ENCODE peak calls at places on chromosomes 11 and 22, in five cellular contexts. One of them, this sample, is unnamed.

GRCh38 chr22:39802682-39803081 is 90.9 kb downstream of the ENTHD1 start:
- DNase-seq in esophagus squamous epithelium: no peak
- DNase-seq in psoas muscle: no peak
- DNase-seq in HepG2: no peak
- DNase-seq in endodermal cell: no peak
- DNase-seq in this sample: no peak

GRCh38 chr11:82663535-82663934 is 70.1 kb downstream of the FAM181B start:
- DNase-seq in esophagus squamous epithelium: no peak
- DNase-seq in psoas muscle: no peak
- DNase-seq in HepG2: no peak
- DNase-seq in endodermal cell: no peak
- DNase-seq in this sample: no peak

GRCh38 chr11:75538150-75538942 is 12.6 kb upstream of the GDPD5 start:
- DNase-seq in esophagus squamous epithelium: no peak
- DNase-seq in psoas muscle: no peak
- DNase-seq in HepG2: no peak
- DNase-seq in endodermal cell: no peak
- DNase-seq in this sample: no peak

GRCh38 chr11:67695606-67696005 is 21.2 kb upstream of the ALDH3B2 start:
- DNase-seq in esophagus squamous epithelium: no peak
- DNase-seq in psoas muscle: no peak
- DNase-seq in HepG2: no peak
- DNase-seq in endodermal cell: no peak
- DNase-seq in this sample: no peak

GRCh38 chr11:63839508-63840355 is 822 bp downstream of the MARK2 start:
- DNase-seq in esophagus squamous epithelium: no peak
- DNase-seq in psoas muscle: peak
- DNase-seq in HepG2: no peak
- DNase-seq in endodermal cell: no peak
- DNase-seq in this sample: no peak

GRCh38 chr11:75145972-75146519 is 4.9 kb upstream of the SLCO2B1 start:
- DNase-seq in esophagus squamous epithelium: no peak
- DNase-seq in psoas muscle: no peak
- DNase-seq in HepG2: no peak
- DNase-seq in endodermal cell: no peak
- DNase-seq in this sample: no peak

GRCh38 chr11:30046211-30046945 is 29.5 kb upstream of the KCNA4 start:
- DNase-seq in esophagus squamous epithelium: no peak
- DNase-seq in psoas muscle: no peak
- DNase-seq in HepG2: no peak
- DNase-seq in endodermal cell: peak
- DNase-seq in this sample: no peak

GRCh38 chr11:44575288-44575672 is 9.8 kb downstream of the CD82 start:
- DNase-seq in esophagus squamous epithelium: no peak
- DNase-seq in psoas muscle: no peak
- DNase-seq in HepG2: no peak
- DNase-seq in endodermal cell: no peak
- DNase-seq in this sample: peak

GRCh38 chr11:114466742-114467141 is 27.5 kb downstream of the REXO2 start:
- DNase-seq in esophagus squamous epithelium: no peak
- DNase-seq in psoas muscle: no peak
- DNase-seq in HepG2: no peak
- DNase-seq in endodermal cell: no peak
- DNase-seq in this sample: peak

GRCh38 chr22:29043906-29044575 is 17.6 kb downstream of the C22orf31 start:
- DNase-seq in esophagus squamous epithelium: no peak
- DNase-seq in psoas muscle: no peak
- DNase-seq in HepG2: no peak
- DNase-seq in endodermal cell: no peak
- DNase-seq in this sample: peak

GRCh38 chr22:38751422-38752346 is 4.1 kb downstream of the SUN2 start:
- DNase-seq in esophagus squamous epithelium: peak
- DNase-seq in psoas muscle: peak
- DNase-seq in HepG2: no peak
- DNase-seq in endodermal cell: no peak
- DNase-seq in this sample: no peak

GRCh38 chr22:27705391-27706080 is 96.0 kb downstream of the MN1 start:
- DNase-seq in esophagus squamous epithelium: no peak
- DNase-seq in psoas muscle: no peak
- DNase-seq in HepG2: peak
- DNase-seq in endodermal cell: no peak
- DNase-seq in this sample: no peak

GRCh38 chr11:27398413-27398780 is 35.4 kb upstream of the CCDC34 start:
- DNase-seq in esophagus squamous epithelium: no peak
- DNase-seq in psoas muscle: no peak
- DNase-seq in HepG2: no peak
- DNase-seq in endodermal cell: no peak
- DNase-seq in this sample: no peak

GRCh38 chr22:31173386-31174145 is 13.6 kb downstream of the RNF185 start:
- DNase-seq in esophagus squamous epithelium: no peak
- DNase-seq in psoas muscle: no peak
- DNase-seq in HepG2: no peak
- DNase-seq in endodermal cell: no peak
- DNase-seq in this sample: peak

GRCh38 chr11:34234086-34234740 is 123.6 kb downstream of the ABTB2 start:
- DNase-seq in esophagus squamous epithelium: no peak
- DNase-seq in psoas muscle: no peak
- DNase-seq in HepG2: no peak
- DNase-seq in endodermal cell: peak
- DNase-seq in this sample: peak

GRCh38 chr11:11608783-11609232 is 13.0 kb downstream of the GALNT18 start:
- DNase-seq in esophagus squamous epithelium: no peak
- DNase-seq in psoas muscle: no peak
- DNase-seq in HepG2: no peak
- DNase-seq in endodermal cell: no peak
- DNase-seq in this sample: peak

GRCh38 chr11:61551630-61552029 is 29.2 kb downstream of the SYT7 start:
- DNase-seq in esophagus squamous epithelium: no peak
- DNase-seq in psoas muscle: no peak
- DNase-seq in HepG2: no peak
- DNase-seq in endodermal cell: no peak
- DNase-seq in this sample: no peak

GRCh38 chr22:17562906-17563870 is at the start of gene SLC25A18:
- DNase-seq in esophagus squamous epithelium: no peak
- DNase-seq in psoas muscle: peak
- DNase-seq in HepG2: peak
- DNase-seq in endodermal cell: peak
- DNase-seq in this sample: peak

GRCh38 chr22:32475428-32476010 is 908 bp downstream of the FBXO7 start:
- DNase-seq in esophagus squamous epithelium: no peak
- DNase-seq in psoas muscle: no peak
- DNase-seq in HepG2: no peak
- DNase-seq in endodermal cell: peak
- DNase-seq in this sample: no peak

GRCh38 chr22:17119481-17120202 is 1.5 kb downstream of the TMEM121B start:
- DNase-seq in esophagus squamous epithelium: no peak
- DNase-seq in psoas muscle: peak
- DNase-seq in HepG2: no peak
- DNase-seq in endodermal cell: peak
- DNase-seq in this sample: peak

GRCh38 chr11:132048040-132048439 is 677.6 kb downstream of the NTM start:
- DNase-seq in esophagus squamous epithelium: no peak
- DNase-seq in psoas muscle: no peak
- DNase-seq in HepG2: no peak
- DNase-seq in endodermal cell: no peak
- DNase-seq in this sample: no peak

GRCh38 chr11:124916370-124916710 is 2.7 kb upstream of the HEPN1 start:
- DNase-seq in esophagus squamous epithelium: no peak
- DNase-seq in psoas muscle: no peak
- DNase-seq in HepG2: no peak
- DNase-seq in endodermal cell: no peak
- DNase-seq in this sample: no peak

GRCh38 chr11:61571337-61571736 is 9.5 kb downstream of the SYT7 start:
- DNase-seq in esophagus squamous epithelium: no peak
- DNase-seq in psoas muscle: no peak
- DNase-seq in HepG2: no peak
- DNase-seq in endodermal cell: no peak
- DNase-seq in this sample: no peak

GRCh38 chr11:103007521-103007920 is 52.0 kb upstream of the MMP13 start:
- DNase-seq in esophagus squamous epithelium: no peak
- DNase-seq in psoas muscle: no peak
- DNase-seq in HepG2: no peak
- DNase-seq in endodermal cell: no peak
- DNase-seq in this sample: no peak

GRCh38 chr11:44361883-44362282 is 51.9 kb upstream of the ALX4 start:
- DNase-seq in esophagus squamous epithelium: no peak
- DNase-seq in psoas muscle: no peak
- DNase-seq in HepG2: no peak
- DNase-seq in endodermal cell: no peak
- DNase-seq in this sample: peak

GRCh38 chr11:11849127-11849746 is 7.5 kb downstream of the USP47 start:
- DNase-seq in esophagus squamous epithelium: no peak
- DNase-seq in psoas muscle: peak
- DNase-seq in HepG2: peak
- DNase-seq in endodermal cell: peak
- DNase-seq in this sample: peak

GRCh38 chr11:47864910-47865309 is 16.8 kb upstream of the NUP160 start:
- DNase-seq in esophagus squamous epithelium: no peak
- DNase-seq in psoas muscle: no peak
- DNase-seq in HepG2: no peak
- DNase-seq in endodermal cell: no peak
- DNase-seq in this sample: no peak

GRCh38 chr11:116215471-116216113 is 557.2 kb downstream of the BUD13 start:
- DNase-seq in esophagus squamous epithelium: no peak
- DNase-seq in psoas muscle: no peak
- DNase-seq in HepG2: no peak
- DNase-seq in endodermal cell: peak
- DNase-seq in this sample: no peak

GRCh38 chr22:49966716-49967332 is 6.3 kb downstream of the PIM3 start:
- DNase-seq in esophagus squamous epithelium: no peak
- DNase-seq in psoas muscle: peak
- DNase-seq in HepG2: peak
- DNase-seq in endodermal cell: peak
- DNase-seq in this sample: peak

GRCh38 chr11:115672999-115673411 is 168.8 kb upstream of the CADM1 start:
- DNase-seq in esophagus squamous epithelium: no peak
- DNase-seq in psoas muscle: peak
- DNase-seq in HepG2: no peak
- DNase-seq in endodermal cell: no peak
- DNase-seq in this sample: peak

GRCh38 chr11:22454461-22454860 is 116.3 kb downstream of the SLC17A6 start:
- DNase-seq in esophagus squamous epithelium: no peak
- DNase-seq in psoas muscle: no peak
- DNase-seq in HepG2: no peak
- DNase-seq in endodermal cell: no peak
- DNase-seq in this sample: peak

GRCh38 chr11:59172345-59173079 is 580 bp downstream of the DTX4 start:
- DNase-seq in esophagus squamous epithelium: no peak
- DNase-seq in psoas muscle: no peak
- DNase-seq in HepG2: peak
- DNase-seq in endodermal cell: peak
- DNase-seq in this sample: no peak

GRCh38 chr11:64805481-64805880 is 2.5 kb upstream of the MAP4K2 start:
- DNase-seq in esophagus squamous epithelium: no peak
- DNase-seq in psoas muscle: no peak
- DNase-seq in HepG2: no peak
- DNase-seq in endodermal cell: no peak
- DNase-seq in this sample: no peak

GRCh38 chr11:72679869-72680268 is 5.6 kb upstream of the PDE2A start:
- DNase-seq in esophagus squamous epithelium: no peak
- DNase-seq in psoas muscle: no peak
- DNase-seq in HepG2: no peak
- DNase-seq in endodermal cell: no peak
- DNase-seq in this sample: no peak

GRCh38 chr11:109808569-109808968 is 284.6 kb upstream of the ZC3H12C start:
- DNase-seq in esophagus squamous epithelium: no peak
- DNase-seq in psoas muscle: no peak
- DNase-seq in HepG2: no peak
- DNase-seq in endodermal cell: no peak
- DNase-seq in this sample: peak

GRCh38 chr11:4643084-4643483 is 698 bp upstream of the OR51E1 start:
- DNase-seq in esophagus squamous epithelium: no peak
- DNase-seq in psoas muscle: no peak
- DNase-seq in HepG2: no peak
- DNase-seq in endodermal cell: no peak
- DNase-seq in this sample: peak

GRCh38 chr11:75450826-75451783 is 18.1 kb upstream of the KLHL35 start:
- DNase-seq in esophagus squamous epithelium: no peak
- DNase-seq in psoas muscle: no peak
- DNase-seq in HepG2: no peak
- DNase-seq in endodermal cell: peak
- DNase-seq in this sample: no peak

GRCh38 chr11:73759520-73760065 is 1.3 kb downstream of the RAB6A start:
- DNase-seq in esophagus squamous epithelium: no peak
- DNase-seq in psoas muscle: no peak
- DNase-seq in HepG2: no peak
- DNase-seq in endodermal cell: no peak
- DNase-seq in this sample: peak

DNA sequence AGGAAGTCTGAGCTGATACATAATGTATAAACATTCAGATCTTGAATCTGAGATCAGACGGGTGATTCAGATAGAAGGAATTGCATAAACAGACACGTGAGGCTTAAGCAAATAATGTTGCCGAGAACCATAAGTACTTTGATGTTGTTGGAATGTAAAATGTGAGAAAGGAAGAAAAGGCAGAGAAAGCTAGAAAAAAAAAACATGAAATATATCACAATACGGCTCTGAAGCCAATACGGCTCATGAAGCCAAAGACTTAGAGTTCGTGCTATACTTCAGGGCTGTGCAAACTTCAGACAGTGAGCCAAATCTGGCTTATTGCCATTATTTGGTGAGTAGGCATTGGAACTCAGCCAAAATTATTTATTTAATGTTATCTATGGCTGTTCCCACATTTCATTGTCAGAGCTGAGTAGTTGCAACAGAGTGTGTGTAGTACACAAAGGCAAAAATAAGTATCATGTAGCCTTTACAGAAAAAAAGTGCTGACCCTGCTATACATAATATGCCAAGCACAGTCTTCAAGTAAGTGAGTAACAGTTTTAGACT is 673.3 kb downstream of the CNTN5 start:
- DNase-seq in esophagus squamous epithelium: no peak
- DNase-seq in psoas muscle: no peak
- DNase-seq in HepG2: peak
- DNase-seq in endodermal cell: no peak
- DNase-seq in this sample: peak
- H3K4me3 ChIP-seq in esophagus squamous epithelium: no peak
- H3K4me3 ChIP-seq in psoas muscle: no peak
- H3K4me3 ChIP-seq in HepG2: no peak
- H3K4me3 ChIP-seq in endodermal cell: no peak
- H3K4me3 ChIP-seq in this sample: peak

GRCh38 chr11:69102732-69103615 is 52.8 kb upstream of the SMIM38 start:
- DNase-seq in esophagus squamous epithelium: no peak
- DNase-seq in psoas muscle: peak
- DNase-seq in HepG2: no peak
- DNase-seq in endodermal cell: peak
- DNase-seq in this sample: no peak
- TF ChIP-seq CTCF in esophagus squamous epithelium: peak
- TF ChIP-seq CTCF in psoas muscle: no peak
- TF ChIP-seq CTCF in HepG2: peak
- TF ChIP-seq CTCF in endodermal cell: peak
- TF ChIP-seq CTCF in this sample: no peak

GRCh38 chr11:1690167-1691026 is 6.6 kb upstream of the KRTAP5-6 start:
- DNase-seq in esophagus squamous epithelium: no peak
- DNase-seq in psoas muscle: no peak
- DNase-seq in HepG2: no peak
- DNase-seq in endodermal cell: peak
- DNase-seq in this sample: no peak
- H3K4me3 ChIP-seq in esophagus squamous epithelium: no peak
- H3K4me3 ChIP-seq in psoas muscle: no peak
- H3K4me3 ChIP-seq in HepG2: peak
- H3K4me3 ChIP-seq in endodermal cell: no peak
- H3K4me3 ChIP-seq in this sample: no peak

GRCh38 chr11:2312232-2313042 is 10.6 kb downstream of the TSPAN32 start:
- DNase-seq in esophagus squamous epithelium: no peak
- DNase-seq in psoas muscle: peak
- DNase-seq in HepG2: no peak
- DNase-seq in endodermal cell: no peak
- DNase-seq in this sample: peak
- TF ChIP-seq CTCF in esophagus squamous epithelium: no peak
- TF ChIP-seq CTCF in psoas muscle: no peak
- TF ChIP-seq CTCF in HepG2: no peak
- TF ChIP-seq CTCF in endodermal cell: peak
- TF ChIP-seq CTCF in this sample: no peak